ENCODE peak calls at places on chromosomes 16 and 17, in eight cellular contexts. One of them, this sample, is unnamed.

GRCh38 chr17:27590864-27591263 is 40.1 kb upstream of the LGALS9 start:
- DNase-seq in NCI-H1930: no peak
- DNase-seq in fibroblast of pulmonary artery: no peak
- DNase-seq in stimulated activated CD4-positive, alpha-beta T cell treated with anti-CD3 and anti-CD28 coated beads, Interleukin-12 subunit alpha, Interleukin-12 subunit beta, amount 100 ng/mL, for 48 hours: no peak
- DNase-seq in activated CD4-positive, alpha-beta T cell treated with anti-CD3 and anti-CD28 coated beads, Interleukin-2, amount 50 U/mL, for 24 hours: no peak
- DNase-seq in GM18507: no peak
- DNase-seq in T-helper 9 cell: no peak
- DNase-seq in activated naive CD4-positive, alpha-beta T cell: no peak
- DNase-seq in this sample: no peak

GRCh38 chr16:80197790-80198201 is 343.0 kb upstream of the DYNLRB2 start:
- DNase-seq in NCI-H1930: no peak
- DNase-seq in fibroblast of pulmonary artery: peak; percentile 85
- DNase-seq in stimulated activated CD4-positive, alpha-beta T cell treated with anti-CD3 and anti-CD28 coated beads, Interleukin-12 subunit alpha, Interleukin-12 subunit beta, amount 100 ng/mL, for 48 hours: no peak
- DNase-seq in activated CD4-positive, alpha-beta T cell treated with anti-CD3 and anti-CD28 coated beads, Interleukin-2, amount 50 U/mL, for 24 hours: no peak
- DNase-seq in GM18507: no peak
- DNase-seq in T-helper 9 cell: no peak
- DNase-seq in activated naive CD4-positive, alpha-beta T cell: no peak
- DNase-seq in this sample: no peak

GRCh38 chr16:56600398-56600999 is 7.9 kb upstream of the MT2A start:
- DNase-seq in NCI-H1930: no peak
- DNase-seq in fibroblast of pulmonary artery: peak; percentile 64
- DNase-seq in stimulated activated CD4-positive, alpha-beta T cell treated with anti-CD3 and anti-CD28 coated beads, Interleukin-12 subunit alpha, Interleukin-12 subunit beta, amount 100 ng/mL, for 48 hours: no peak
- DNase-seq in activated CD4-positive, alpha-beta T cell treated with anti-CD3 and anti-CD28 coated beads, Interleukin-2, amount 50 U/mL, for 24 hours: no peak
- DNase-seq in GM18507: no peak
- DNase-seq in T-helper 9 cell: no peak
- DNase-seq in activated naive CD4-positive, alpha-beta T cell: no peak
- DNase-seq in this sample: no peak

GRCh38 chr16:22692034-22692433 is 121.9 kb upstream of the HS3ST2 start:
- DNase-seq in NCI-H1930: no peak
- DNase-seq in fibroblast of pulmonary artery: no peak
- DNase-seq in stimulated activated CD4-positive, alpha-beta T cell treated with anti-CD3 and anti-CD28 coated beads, Interleukin-12 subunit alpha, Interleukin-12 subunit beta, amount 100 ng/mL, for 48 hours: no peak
- DNase-seq in activated CD4-positive, alpha-beta T cell treated with anti-CD3 and anti-CD28 coated beads, Interleukin-2, amount 50 U/mL, for 24 hours: no peak
- DNase-seq in GM18507: no peak
- DNase-seq in T-helper 9 cell: no peak
- DNase-seq in activated naive CD4-positive, alpha-beta T cell: no peak
- DNase-seq in this sample: no peak

GRCh38 chr16:49745434-49745833 is 110.5 kb downstream of the ZNF423 start:
- DNase-seq in NCI-H1930: no peak
- DNase-seq in fibroblast of pulmonary artery: no peak
- DNase-seq in stimulated activated CD4-positive, alpha-beta T cell treated with anti-CD3 and anti-CD28 coated beads, Interleukin-12 subunit alpha, Interleukin-12 subunit beta, amount 100 ng/mL, for 48 hours: no peak
- DNase-seq in activated CD4-positive, alpha-beta T cell treated with anti-CD3 and anti-CD28 coated beads, Interleukin-2, amount 50 U/mL, for 24 hours: no peak
- DNase-seq in GM18507: no peak
- DNase-seq in T-helper 9 cell: no peak
- DNase-seq in activated naive CD4-positive, alpha-beta T cell: no peak
- DNase-seq in this sample: no peak

GRCh38 chr17:683040-683439 is 31.6 kb downstream of the VPS53 start:
- DNase-seq in NCI-H1930: no peak
- DNase-seq in fibroblast of pulmonary artery: no peak
- DNase-seq in stimulated activated CD4-positive, alpha-beta T cell treated with anti-CD3 and anti-CD28 coated beads, Interleukin-12 subunit alpha, Interleukin-12 subunit beta, amount 100 ng/mL, for 48 hours: no peak
- DNase-seq in activated CD4-positive, alpha-beta T cell treated with anti-CD3 and anti-CD28 coated beads, Interleukin-2, amount 50 U/mL, for 24 hours: no peak
- DNase-seq in GM18507: no peak
- DNase-seq in T-helper 9 cell: no peak
- DNase-seq in activated naive CD4-positive, alpha-beta T cell: no peak
- DNase-seq in this sample: no peak

GRCh38 chr17:21125862-21126261 is 902 bp upstream of the DHRS7B start:
- DNase-seq in NCI-H1930: no peak
- DNase-seq in fibroblast of pulmonary artery: no peak
- DNase-seq in stimulated activated CD4-positive, alpha-beta T cell treated with anti-CD3 and anti-CD28 coated beads, Interleukin-12 subunit alpha, Interleukin-12 subunit beta, amount 100 ng/mL, for 48 hours: peak; percentile 4
- DNase-seq in activated CD4-positive, alpha-beta T cell treated with anti-CD3 and anti-CD28 coated beads, Interleukin-2, amount 50 U/mL, for 24 hours: peak; percentile 37
- DNase-seq in GM18507: no peak
- DNase-seq in T-helper 9 cell: peak; percentile 56
- DNase-seq in activated naive CD4-positive, alpha-beta T cell: no peak
- DNase-seq in this sample: no peak

GRCh38 chr16:27237229-27238015 is 31.1 kb downstream of the NSMCE1 start:
- DNase-seq in NCI-H1930: no peak
- DNase-seq in fibroblast of pulmonary artery: no peak
- DNase-seq in stimulated activated CD4-positive, alpha-beta T cell treated with anti-CD3 and anti-CD28 coated beads, Interleukin-12 subunit alpha, Interleukin-12 subunit beta, amount 100 ng/mL, for 48 hours: peak; percentile 84
- DNase-seq in activated CD4-positive, alpha-beta T cell treated with anti-CD3 and anti-CD28 coated beads, Interleukin-2, amount 50 U/mL, for 24 hours: peak; percentile 87
- DNase-seq in GM18507: no peak
- DNase-seq in T-helper 9 cell: peak; percentile 49
- DNase-seq in activated naive CD4-positive, alpha-beta T cell: peak; percentile 59
- DNase-seq in this sample: peak; percentile 82

GRCh38 chr17:48631693-48632578 is 5.8 kb upstream of the HOXB9 start:
- DNase-seq in NCI-H1930: no peak
- DNase-seq in fibroblast of pulmonary artery: no peak
- DNase-seq in stimulated activated CD4-positive, alpha-beta T cell treated with anti-CD3 and anti-CD28 coated beads, Interleukin-12 subunit alpha, Interleukin-12 subunit beta, amount 100 ng/mL, for 48 hours: no peak
- DNase-seq in activated CD4-positive, alpha-beta T cell treated with anti-CD3 and anti-CD28 coated beads, Interleukin-2, amount 50 U/mL, for 24 hours: no peak
- DNase-seq in GM18507: no peak
- DNase-seq in T-helper 9 cell: no peak
- DNase-seq in activated naive CD4-positive, alpha-beta T cell: no peak
- DNase-seq in this sample: no peak

GRCh38 chr17:40343126-40344119 is 21.1 kb downstream of the GJD3 start:
- DNase-seq in NCI-H1930: no peak
- DNase-seq in fibroblast of pulmonary artery: no peak
- DNase-seq in stimulated activated CD4-positive, alpha-beta T cell treated with anti-CD3 and anti-CD28 coated beads, Interleukin-12 subunit alpha, Interleukin-12 subunit beta, amount 100 ng/mL, for 48 hours: no peak
- DNase-seq in activated CD4-positive, alpha-beta T cell treated with anti-CD3 and anti-CD28 coated beads, Interleukin-2, amount 50 U/mL, for 24 hours: no peak
- DNase-seq in GM18507: no peak
- DNase-seq in T-helper 9 cell: no peak
- DNase-seq in activated naive CD4-positive, alpha-beta T cell: no peak
- DNase-seq in this sample: no peak

GRCh38 chr17:36661047-36661666 is 59.8 kb downstream of the MRM1 start:
- DNase-seq in NCI-H1930: peak; percentile 58
- DNase-seq in fibroblast of pulmonary artery: no peak
- DNase-seq in stimulated activated CD4-positive, alpha-beta T cell treated with anti-CD3 and anti-CD28 coated beads, Interleukin-12 subunit alpha, Interleukin-12 subunit beta, amount 100 ng/mL, for 48 hours: no peak
- DNase-seq in activated CD4-positive, alpha-beta T cell treated with anti-CD3 and anti-CD28 coated beads, Interleukin-2, amount 50 U/mL, for 24 hours: no peak
- DNase-seq in GM18507: no peak
- DNase-seq in T-helper 9 cell: no peak
- DNase-seq in activated naive CD4-positive, alpha-beta T cell: no peak
- DNase-seq in this sample: no peak

GRCh38 chr17:44589316-44590071 is 32.2 kb downstream of the FZD2 start:
- DNase-seq in NCI-H1930: no peak
- DNase-seq in fibroblast of pulmonary artery: peak; percentile 28
- DNase-seq in stimulated activated CD4-positive, alpha-beta T cell treated with anti-CD3 and anti-CD28 coated beads, Interleukin-12 subunit alpha, Interleukin-12 subunit beta, amount 100 ng/mL, for 48 hours: no peak
- DNase-seq in activated CD4-positive, alpha-beta T cell treated with anti-CD3 and anti-CD28 coated beads, Interleukin-2, amount 50 U/mL, for 24 hours: no peak
- DNase-seq in GM18507: no peak
- DNase-seq in T-helper 9 cell: no peak
- DNase-seq in activated naive CD4-positive, alpha-beta T cell: no peak
- DNase-seq in this sample: no peak

GRCh38 chr17:43755389-43755875 is 3.2 kb downstream of the SOST start:
- DNase-seq in NCI-H1930: peak; percentile 19
- DNase-seq in fibroblast of pulmonary artery: peak; percentile 32
- DNase-seq in stimulated activated CD4-positive, alpha-beta T cell treated with anti-CD3 and anti-CD28 coated beads, Interleukin-12 subunit alpha, Interleukin-12 subunit beta, amount 100 ng/mL, for 48 hours: no peak
- DNase-seq in activated CD4-positive, alpha-beta T cell treated with anti-CD3 and anti-CD28 coated beads, Interleukin-2, amount 50 U/mL, for 24 hours: no peak
- DNase-seq in GM18507: no peak
- DNase-seq in T-helper 9 cell: no peak
- DNase-seq in activated naive CD4-positive, alpha-beta T cell: no peak
- DNase-seq in this sample: no peak

GRCh38 chr16:50570808-50571598 is 22.8 kb downstream of the NKD1 start:
- DNase-seq in NCI-H1930: no peak
- DNase-seq in fibroblast of pulmonary artery: no peak
- DNase-seq in stimulated activated CD4-positive, alpha-beta T cell treated with anti-CD3 and anti-CD28 coated beads, Interleukin-12 subunit alpha, Interleukin-12 subunit beta, amount 100 ng/mL, for 48 hours: no peak
- DNase-seq in activated CD4-positive, alpha-beta T cell treated with anti-CD3 and anti-CD28 coated beads, Interleukin-2, amount 50 U/mL, for 24 hours: no peak
- DNase-seq in GM18507: no peak
- DNase-seq in T-helper 9 cell: no peak
- DNase-seq in activated naive CD4-positive, alpha-beta T cell: no peak
- DNase-seq in this sample: no peak

GRCh38 chr17:80101946-80102706 is 745 bp downstream of the GAA start:
- DNase-seq in NCI-H1930: no peak
- DNase-seq in fibroblast of pulmonary artery: peak; percentile 10
- DNase-seq in stimulated activated CD4-positive, alpha-beta T cell treated with anti-CD3 and anti-CD28 coated beads, Interleukin-12 subunit alpha, Interleukin-12 subunit beta, amount 100 ng/mL, for 48 hours: no peak
- DNase-seq in activated CD4-positive, alpha-beta T cell treated with anti-CD3 and anti-CD28 coated beads, Interleukin-2, amount 50 U/mL, for 24 hours: peak; percentile 12
- DNase-seq in GM18507: no peak
- DNase-seq in T-helper 9 cell: no peak
- DNase-seq in activated naive CD4-positive, alpha-beta T cell: no peak
- DNase-seq in this sample: no peak

GRCh38 chr17:62869885-62870580 is 61.9 kb upstream of the MARCHF10 start:
- DNase-seq in NCI-H1930: no peak
- DNase-seq in fibroblast of pulmonary artery: peak; percentile 78
- DNase-seq in stimulated activated CD4-positive, alpha-beta T cell treated with anti-CD3 and anti-CD28 coated beads, Interleukin-12 subunit alpha, Interleukin-12 subunit beta, amount 100 ng/mL, for 48 hours: no peak
- DNase-seq in activated CD4-positive, alpha-beta T cell treated with anti-CD3 and anti-CD28 coated beads, Interleukin-2, amount 50 U/mL, for 24 hours: no peak
- DNase-seq in GM18507: no peak
- DNase-seq in T-helper 9 cell: no peak
- DNase-seq in activated naive CD4-positive, alpha-beta T cell: no peak
- DNase-seq in this sample: no peak

GRCh38 chr16:50838885-50839284 is 97.0 kb downstream of the CYLD start:
- DNase-seq in NCI-H1930: no peak
- DNase-seq in fibroblast of pulmonary artery: no peak
- DNase-seq in stimulated activated CD4-positive, alpha-beta T cell treated with anti-CD3 and anti-CD28 coated beads, Interleukin-12 subunit alpha, Interleukin-12 subunit beta, amount 100 ng/mL, for 48 hours: no peak
- DNase-seq in activated CD4-positive, alpha-beta T cell treated with anti-CD3 and anti-CD28 coated beads, Interleukin-2, amount 50 U/mL, for 24 hours: no peak
- DNase-seq in GM18507: no peak
- DNase-seq in T-helper 9 cell: no peak
- DNase-seq in activated naive CD4-positive, alpha-beta T cell: no peak
- DNase-seq in this sample: no peak

GRCh38 chr17:19317359-19318095 is 45.0 kb downstream of the B9D1 start:
- DNase-seq in NCI-H1930: no peak
- DNase-seq in fibroblast of pulmonary artery: peak; percentile 87
- DNase-seq in stimulated activated CD4-positive, alpha-beta T cell treated with anti-CD3 and anti-CD28 coated beads, Interleukin-12 subunit alpha, Interleukin-12 subunit beta, amount 100 ng/mL, for 48 hours: no peak
- DNase-seq in activated CD4-positive, alpha-beta T cell treated with anti-CD3 and anti-CD28 coated beads, Interleukin-2, amount 50 U/mL, for 24 hours: no peak
- DNase-seq in GM18507: peak; percentile 65
- DNase-seq in T-helper 9 cell: no peak
- DNase-seq in activated naive CD4-positive, alpha-beta T cell: no peak
- DNase-seq in this sample: no peak

GRCh38 chr17:61805399-61805798 is 57.9 kb downstream of the BRIP1 start:
- DNase-seq in NCI-H1930: no peak
- DNase-seq in fibroblast of pulmonary artery: peak; percentile 36
- DNase-seq in stimulated activated CD4-positive, alpha-beta T cell treated with anti-CD3 and anti-CD28 coated beads, Interleukin-12 subunit alpha, Interleukin-12 subunit beta, amount 100 ng/mL, for 48 hours: no peak
- DNase-seq in activated CD4-positive, alpha-beta T cell treated with anti-CD3 and anti-CD28 coated beads, Interleukin-2, amount 50 U/mL, for 24 hours: no peak
- DNase-seq in GM18507: no peak
- DNase-seq in T-helper 9 cell: no peak
- DNase-seq in activated naive CD4-positive, alpha-beta T cell: no peak
- DNase-seq in this sample: no peak

This sample was measured in GM12878.